ENCODE peak calls at places on chromosomes 12 and 14, in seven cellular contexts. One of them, this sample, is unnamed.

GRCh38 chr14:69716483-69717187 is 50.3 kb upstream of the SRSF5 start:
- DNase-seq in lung: no peak
- DNase-seq in brain microvascular endothelial cell: peak; percentile 91
- DNase-seq in hepatocyte: peak; percentile 55
- DNase-seq in prostate gland: no peak
- DNase-seq in IMR-90: peak; percentile 92
- DNase-seq in mammary epithelial cell: peak; percentile 97
- DNase-seq in this sample: peak; percentile 63

GRCh38 chr14:30444451-30444850 is 114.5 kb upstream of the G2E3 start:
- DNase-seq in mammary epithelial cell: no peak
- DNase-seq in prostate gland: no peak
- DNase-seq in IMR-90: no peak
- DNase-seq in lung: no peak
- DNase-seq in brain microvascular endothelial cell: no peak
- DNase-seq in hepatocyte: no peak
- DNase-seq in this sample: no peak

GRCh38 chr12:6724409-6724797 is 557 bp downstream of the COPS7A start:
- DNase-seq in IMR-90: peak; percentile 16
- DNase-seq in lung: no peak
- DNase-seq in mammary epithelial cell: no peak
- DNase-seq in prostate gland: peak; percentile 7
- DNase-seq in brain microvascular endothelial cell: peak; percentile 11
- DNase-seq in hepatocyte: peak; percentile 24
- DNase-seq in this sample: peak; percentile 15

GRCh38 chr14:95516554-95517209 is at the start of gene SYNE3:
- DNase-seq in brain microvascular endothelial cell: no peak
- DNase-seq in prostate gland: no peak
- DNase-seq in lung: no peak
- DNase-seq in IMR-90: no peak
- DNase-seq in mammary epithelial cell: no peak
- DNase-seq in hepatocyte: peak; percentile 80
- DNase-seq in this sample: peak; percentile 61

GRCh38 chr12:1791104-1791927 is 29.0 kb upstream of the LRTM2 start:
- DNase-seq in hepatocyte: peak; percentile 80
- DNase-seq in lung: peak; percentile 65
- DNase-seq in mammary epithelial cell: peak; percentile 42
- DNase-seq in prostate gland: peak; percentile 61
- DNase-seq in IMR-90: peak; percentile 67
- DNase-seq in brain microvascular endothelial cell: peak; percentile 53
- DNase-seq in this sample: peak; percentile 31

GRCh38 chr14:73764881-73765280 is 50.7 kb upstream of the PNMA1 start:
- DNase-seq in brain microvascular endothelial cell: no peak
- DNase-seq in hepatocyte: no peak
- DNase-seq in mammary epithelial cell: no peak
- DNase-seq in prostate gland: peak; percentile 80
- DNase-seq in lung: peak; percentile 79
- DNase-seq in IMR-90: no peak
- DNase-seq in this sample: no peak

GRCh38 chr14:94372021-94372605 is 16.3 kb downstream of the SERPINA1 start:
- DNase-seq in lung: no peak
- DNase-seq in prostate gland: no peak
- DNase-seq in brain microvascular endothelial cell: no peak
- DNase-seq in IMR-90: no peak
- DNase-seq in mammary epithelial cell: no peak
- DNase-seq in hepatocyte: no peak
- DNase-seq in this sample: no peak

GRCh38 chr14:68475802-68476201 is 317.1 kb downstream of the ZFP36L1 start:
- DNase-seq in lung: no peak
- DNase-seq in hepatocyte: no peak
- DNase-seq in mammary epithelial cell: no peak
- DNase-seq in IMR-90: no peak
- DNase-seq in prostate gland: no peak
- DNase-seq in brain microvascular endothelial cell: no peak
- DNase-seq in this sample: no peak

GRCh38 chr14:77722301-77722700 is 14.4 kb downstream of the SLIRP start:
- DNase-seq in IMR-90: no peak
- DNase-seq in prostate gland: no peak
- DNase-seq in mammary epithelial cell: no peak
- DNase-seq in brain microvascular endothelial cell: no peak
- DNase-seq in hepatocyte: no peak
- DNase-seq in lung: no peak
- DNase-seq in this sample: no peak

GRCh38 chr12:130066742-130067141 is 95.5 kb upstream of the FZD10 start:
- DNase-seq in lung: no peak
- DNase-seq in brain microvascular endothelial cell: no peak
- DNase-seq in IMR-90: no peak
- DNase-seq in hepatocyte: no peak
- DNase-seq in prostate gland: no peak
- DNase-seq in mammary epithelial cell: no peak
- DNase-seq in this sample: no peak

GRCh38 chr14:24246765-24247212 is 4.4 kb upstream of the TINF2 start:
- DNase-seq in IMR-90: peak; percentile 25
- DNase-seq in mammary epithelial cell: no peak
- DNase-seq in lung: no peak
- DNase-seq in hepatocyte: no peak
- DNase-seq in brain microvascular endothelial cell: no peak
- DNase-seq in prostate gland: no peak
- DNase-seq in this sample: no peak

GRCh38 chr14:65939184-65939583 is 526.7 kb downstream of the FUT8 start:
- DNase-seq in mammary epithelial cell: no peak
- DNase-seq in hepatocyte: no peak
- DNase-seq in IMR-90: no peak
- DNase-seq in prostate gland: no peak
- DNase-seq in brain microvascular endothelial cell: no peak
- DNase-seq in lung: no peak
- DNase-seq in this sample: no peak

GRCh38 chr14:52650774-52651173 is 44.6 kb downstream of the ERO1A start:
- DNase-seq in lung: no peak
- DNase-seq in mammary epithelial cell: no peak
- DNase-seq in prostate gland: no peak
- DNase-seq in IMR-90: no peak
- DNase-seq in hepatocyte: no peak
- DNase-seq in brain microvascular endothelial cell: peak; percentile 1
- DNase-seq in this sample: no peak

GRCh38 chr12:112971248-112971647 is 7.1 kb upstream of the OAS2 start:
- DNase-seq in lung: no peak
- DNase-seq in mammary epithelial cell: no peak
- DNase-seq in IMR-90: peak; percentile 2
- DNase-seq in prostate gland: no peak
- DNase-seq in hepatocyte: no peak
- DNase-seq in brain microvascular endothelial cell: no peak
- DNase-seq in this sample: no peak

GRCh38 chr12:2692156-2692555 is 102.6 kb upstream of the FKBP4 start:
- DNase-seq in prostate gland: no peak
- DNase-seq in brain microvascular endothelial cell: no peak
- DNase-seq in IMR-90: no peak
- DNase-seq in lung: peak; percentile 10
- DNase-seq in mammary epithelial cell: no peak
- DNase-seq in hepatocyte: no peak
- DNase-seq in this sample: no peak

GRCh38 chr12:20950248-20950647 is 139.7 kb downstream of the SLCO1B3 start:
- DNase-seq in IMR-90: no peak
- DNase-seq in lung: no peak
- DNase-seq in hepatocyte: peak; percentile 66
- DNase-seq in brain microvascular endothelial cell: peak; percentile 18
- DNase-seq in prostate gland: no peak
- DNase-seq in mammary epithelial cell: peak; percentile 9
- DNase-seq in this sample: no peak

GRCh38 chr12:116159175-116159574 is 118.3 kb downstream of the MED13L start:
- DNase-seq in IMR-90: peak; percentile 77
- DNase-seq in mammary epithelial cell: no peak
- DNase-seq in hepatocyte: peak; percentile 25
- DNase-seq in brain microvascular endothelial cell: peak; percentile 62
- DNase-seq in lung: no peak
- DNase-seq in prostate gland: no peak
- DNase-seq in this sample: no peak

GRCh38 chr14:39367387-39367751 is 64.9 kb downstream of the FBXO33 start:
- DNase-seq in hepatocyte: no peak
- DNase-seq in lung: no peak
- DNase-seq in IMR-90: no peak
- DNase-seq in prostate gland: no peak
- DNase-seq in brain microvascular endothelial cell: no peak
- DNase-seq in mammary epithelial cell: no peak
- DNase-seq in this sample: no peak

GRCh38 chr14:86915416-86915815 is 1077.6 kb downstream of the GALC start:
- DNase-seq in hepatocyte: no peak
- DNase-seq in lung: no peak
- DNase-seq in mammary epithelial cell: no peak
- DNase-seq in prostate gland: no peak
- DNase-seq in brain microvascular endothelial cell: no peak
- DNase-seq in IMR-90: peak; percentile 47
- DNase-seq in this sample: peak; percentile 0

GRCh38 chr12:1830981-1831930 is 10.9 kb downstream of the LRTM2 start:
- DNase-seq in lung: peak; percentile 84
- DNase-seq in hepatocyte: peak; percentile 93
- DNase-seq in mammary epithelial cell: peak; percentile 57
- DNase-seq in IMR-90: peak; percentile 64
- DNase-seq in brain microvascular endothelial cell: peak; percentile 35
- DNase-seq in prostate gland: peak; percentile 90
- DNase-seq in this sample: peak; percentile 13

DNA sequence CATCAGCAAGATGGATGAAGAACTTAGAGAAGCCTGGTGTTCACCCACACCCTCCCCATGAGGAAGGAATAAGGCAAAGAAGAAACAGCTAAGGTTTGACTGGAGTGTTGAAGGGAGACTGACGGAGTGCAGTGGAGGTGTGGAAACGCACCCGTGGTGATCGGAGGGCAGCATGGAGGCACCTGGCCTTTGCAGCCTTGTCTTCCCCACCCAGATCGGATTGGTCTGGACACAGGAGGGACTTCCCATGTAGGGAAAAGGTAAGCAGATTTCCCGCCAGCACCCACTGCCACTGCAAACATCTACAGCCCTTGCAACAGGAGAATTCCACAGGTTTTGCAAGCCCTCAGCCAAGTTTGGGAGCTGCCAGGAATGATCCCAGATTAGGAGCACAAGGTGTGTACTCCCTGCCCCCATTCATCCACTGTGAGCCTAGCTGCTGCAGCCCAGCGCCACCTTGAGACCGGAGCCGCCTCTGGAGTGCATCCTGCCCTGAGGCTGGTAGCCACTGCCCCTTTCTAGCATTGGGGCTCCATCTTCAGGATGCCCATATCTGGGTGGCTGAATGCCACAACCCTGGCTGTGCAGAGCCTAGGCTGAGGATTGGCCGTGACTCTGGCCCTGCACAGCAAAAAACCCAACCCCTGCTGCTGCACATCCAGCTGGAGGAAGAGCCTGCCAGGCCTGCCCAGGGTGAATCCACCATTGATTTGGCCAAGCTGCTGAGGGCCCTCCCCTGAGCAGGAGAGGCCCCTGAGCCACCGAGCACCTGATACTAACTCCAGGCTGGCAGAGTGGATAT is 411.1 kb downstream of the TMEM121 start:
- DNase-seq in mammary epithelial cell: no peak
- DNase-seq in lung: peak; percentile 16
- DNase-seq in prostate gland: no peak
- DNase-seq in hepatocyte: no peak
- DNase-seq in brain microvascular endothelial cell: no peak
- DNase-seq in IMR-90: no peak
- DNase-seq in this sample: no peak
- H3K4me3 ChIP-seq in mammary epithelial cell: no peak overlapping the region
- H3K4me3 ChIP-seq in lung: no peak overlapping the region
- H3K4me3 ChIP-seq in prostate gland: no peak overlapping the region
- H3K4me3 ChIP-seq in hepatocyte: no peak overlapping the region
- H3K4me3 ChIP-seq in brain microvascular endothelial cell: no peak overlapping the region
- H3K4me3 ChIP-seq in IMR-90: no peak overlapping the region
- H3K4me3 ChIP-seq in this sample: no peak overlapping the region

DNA sequence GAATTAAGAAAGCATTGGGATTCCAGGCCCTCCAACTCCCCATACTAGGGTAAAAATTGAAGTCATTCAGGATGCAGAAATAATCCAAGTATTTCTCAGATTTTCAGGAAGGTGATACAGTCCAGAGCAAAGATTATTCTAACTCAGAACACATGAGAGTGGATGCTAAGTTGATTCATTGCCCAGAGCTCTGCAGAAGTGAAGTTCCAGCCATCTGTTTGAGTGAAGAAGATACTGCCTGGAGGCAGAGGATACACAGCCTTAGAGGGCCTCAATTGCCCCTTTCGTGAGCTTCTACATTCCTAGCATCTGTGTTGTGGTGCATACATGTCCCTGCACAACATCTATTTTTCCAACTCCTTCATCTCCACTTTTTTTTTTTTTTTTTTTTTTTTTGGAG is 36.9 kb upstream of the SMUG1 start:
- DNase-seq in IMR-90: no peak
- DNase-seq in brain microvascular endothelial cell: no peak
- DNase-seq in hepatocyte: no peak
- DNase-seq in mammary epithelial cell: no peak
- DNase-seq in prostate gland: no peak
- DNase-seq in lung: no peak
- DNase-seq in this sample: no peak
- H3K27me3 ChIP-seq in IMR-90: no peaks in the 10 kb centered on the region
- H3K27me3 ChIP-seq in brain microvascular endothelial cell: no peaks in the 10 kb centered on the region
- H3K27me3 ChIP-seq in hepatocyte: no peaks in the 10 kb centered on the region
- H3K27me3 ChIP-seq in mammary epithelial cell: no peaks in the 10 kb centered on the region
- H3K27me3 ChIP-seq in prostate gland: no peaks in the 10 kb centered on the region
- H3K27me3 ChIP-seq in lung: no peaks in the 10 kb centered on the region
- H3K27me3 ChIP-seq in this sample: no peaks in the 10 kb centered on the region

GRCh38 chr12:109020750-109021380 is at the start of gene SVOP:
- DNase-seq in IMR-90: peak; percentile 76
- DNase-seq in mammary epithelial cell: peak; percentile 65
- DNase-seq in lung: peak; percentile 67
- DNase-seq in prostate gland: peak; percentile 46
- DNase-seq in hepatocyte: peak; percentile 93
- DNase-seq in brain microvascular endothelial cell: peak; percentile 87
- DNase-seq in this sample: peak; percentile 83
- H3K4me3 ChIP-seq in IMR-90: no peak within 1 kb of the TSS
- H3K4me3 ChIP-seq in mammary epithelial cell: no peak within 1 kb of the TSS
- H3K4me3 ChIP-seq in lung: no peak within 1 kb of the TSS
- H3K4me3 ChIP-seq in prostate gland: no peak within 1 kb of the TSS
- H3K4me3 ChIP-seq in hepatocyte: no peak within 1 kb of the TSS
- H3K4me3 ChIP-seq in brain microvascular endothelial cell: no peak within 1 kb of the TSS
- H3K4me3 ChIP-seq in this sample: no peak within 1 kb of the TSS

GRCh38 chr12:56683-57346 is 9.8 kb upstream of the IQSEC3 start:
- DNase-seq in brain microvascular endothelial cell: no peak
- DNase-seq in prostate gland: no peak
- DNase-seq in mammary epithelial cell: peak; percentile 27
- DNase-seq in lung: no peak
- DNase-seq in IMR-90: no peak
- DNase-seq in hepatocyte: no peak
- DNase-seq in this sample: no peak

GRCh38 chr12:54750-55535 is 11.6 kb upstream of the IQSEC3 start:
- DNase-seq in prostate gland: no peak
- DNase-seq in brain microvascular endothelial cell: no peak
- DNase-seq in IMR-90: no peak
- DNase-seq in mammary epithelial cell: no peak
- DNase-seq in hepatocyte: peak; percentile 34
- DNase-seq in lung: no peak
- DNase-seq in this sample: no peak

GRCh38 chr12:53735-54095 is 12.9 kb upstream of the IQSEC3 start:
- DNase-seq in mammary epithelial cell: no peak
- DNase-seq in lung: no peak
- DNase-seq in brain microvascular endothelial cell: no peak
- DNase-seq in prostate gland: no peak
- DNase-seq in IMR-90: no peak
- DNase-seq in hepatocyte: no peak
- DNase-seq in this sample: no peak

GRCh38 chr12:53023-53734 is 13.4 kb upstream of the IQSEC3 start:
- DNase-seq in mammary epithelial cell: no peak
- DNase-seq in brain microvascular endothelial cell: no peak
- DNase-seq in IMR-90: no peak
- DNase-seq in lung: no peak
- DNase-seq in prostate gland: no peak
- DNase-seq in hepatocyte: no peak
- DNase-seq in this sample: no peak

GRCh38 chr12:54331-54730 is 12.2 kb upstream of the IQSEC3 start:
- DNase-seq in lung: no peak
- DNase-seq in mammary epithelial cell: no peak
- DNase-seq in brain microvascular endothelial cell: no peak
- DNase-seq in prostate gland: no peak
- DNase-seq in hepatocyte: no peak
- DNase-seq in IMR-90: no peak
- DNase-seq in this sample: no peak
- H3K27me3 ChIP-seq in lung: peaks cover 6% of the 10 kb centered on the region
- H3K27me3 ChIP-seq in mammary epithelial cell: no peaks in the 10 kb centered on the region
- H3K27me3 ChIP-seq in brain microvascular endothelial cell: peaks cover 19% of the 10 kb centered on the region
- H3K27me3 ChIP-seq in prostate gland: no peaks in the 10 kb centered on the region
- H3K27me3 ChIP-seq in hepatocyte: peaks cover 27% of the 10 kb centered on the region
- H3K27me3 ChIP-seq in IMR-90: peaks cover 18% of the 10 kb centered on the region
- H3K27me3 ChIP-seq in this sample: peaks cover 59% of the 10 kb centered on the region

This sample was measured in MG63.